ENCODE peak calls at places on chromosome 11, in four cellular contexts. R is LHCN-M2, E is HTR-8/SVneo, X is tibial artery. A is an unnamed sample.

GRCh38 chr11:46541593-46542371 is 52.0 kb downstream of the AMBRA1 start:
- DNase-seq in X (no peak), R (no peak), E (no peak), A (no peak)

GRCh38 chr11:8261921-8262551 is 1.6 kb downstream of the LMO1 start:
- DNase-seq in R (no peak), X (peak), E (no peak), A (peak)

GRCh38 chr11:16902182-16902581 is 112.0 kb downstream of the PLEKHA7 start:
- DNase-seq in X (no peak), R (no peak), E (no peak), A (no peak)

GRCh38 chr11:77705195-77705876 is 67.7 kb upstream of the CLNS1A start:
- DNase-seq in R (peak), E (peak), X (no peak), A (no peak)

GRCh38 chr11:95345243-95345642 is 114.2 kb upstream of the SESN3 start:
- DNase-seq in E (no peak), R (no peak), X (no peak), A (no peak)

GRCh38 chr11:114111369-114112042 is 52.0 kb downstream of the ZBTB16 start:
- DNase-seq in E (no peak), R (no peak), X (no peak), A (no peak)

GRCh38 chr11:116852261-116853125 is 15.1 kb upstream of the APOA1 start:
- DNase-seq in E (peak), R (peak), X (no peak), A (no peak)

GRCh38 chr11:102026975-102027374 is 20.3 kb upstream of the CFAP300 start:
- DNase-seq in X (no peak), R (no peak), E (no peak), A (no peak)

A was measured in suprapubic skin.